ENCODE peak calls at places on chromosomes 11 and 22, in six cellular contexts. U is H9, Y is mesenchymal stem cell, D is trophoblast cell, R is H1, S is neuronal stem cell. M is an unnamed sample.

GRCh38 chr22:39173787-39174497 is 21.5 kb upstream of the CBX7 start:
- DNase-seq in Y (no peak), D (no peak), S (no peak), U (no peak), R (no peak), M (no peak)

GRCh38 chr11:24585192-24585591 is 88.3 kb downstream of the LUZP2 start:
- DNase-seq in R (no peak), D (no peak), S (no peak), Y (peak; percentile 3), U (no peak), M (peak; percentile 13)

GRCh38 chr11:44371706-44372105 is 61.8 kb upstream of the ALX4 start:
- DNase-seq in R (no peak), Y (no peak), S (no peak), D (no peak), U (no peak), M (no peak)

GRCh38 chr11:22221143-22221542 is 28.3 kb downstream of the ANO5 start:
- DNase-seq in U (no peak), D (no peak), S (no peak), Y (no peak), R (no peak), M (no peak)

GRCh38 chr11:85809881-85810280 is 1.1 kb downstream of the SYTL2 start:
- DNase-seq in U (peak; percentile 53), S (no peak), D (peak; percentile 56), Y (peak; percentile 15), R (peak; percentile 56), M (no peak)

GRCh38 chr11:72684236-72684912 is 10.2 kb upstream of the PDE2A start:
- DNase-seq in R (peak; percentile 63), S (no peak), U (peak; percentile 71), Y (peak; percentile 76), D (peak; percentile 89), M (peak; percentile 57)

GRCh38 chr11:70783356-70783755 is 385.0 kb downstream of the CTTN start:
- DNase-seq in R (no peak), S (no peak), U (no peak), D (no peak), Y (no peak), M (peak; percentile 4)

GRCh38 chr11:70504246-70505020 is 106.1 kb downstream of the CTTN start:
- DNase-seq in R (no peak), Y (no peak), S (no peak), D (no peak), U (no peak), M (no peak)

GRCh38 chr22:43889366-43890253 is 2.2 kb downstream of the PNPLA5 start:
- DNase-seq in Y (no peak), U (no peak), S (no peak), R (no peak), D (no peak), M (peak; percentile 46)

GRCh38 chr11:16813141-16813540 is 74.7 kb downstream of the C11orf58 start:
- DNase-seq in R (no peak), S (no peak), U (no peak), D (no peak), Y (no peak), M (no peak)

GRCh38 chr11:71914127-71914526 is 14.3 kb downstream of the XNDC1N start:
- DNase-seq in R (no peak), Y (no peak), D (no peak), U (no peak), S (no peak), M (peak; percentile 54)

GRCh38 chr11:3892156-3892555 is 36.7 kb downstream of the STIM1 start:
- DNase-seq in Y (no peak), R (no peak), U (no peak), S (no peak), D (no peak), M (no peak)
- H3K4me1 ChIP-seq in Y (peaks cover 6% of the 10 kb centered on the region), R (no peaks in the 10 kb centered on the region), U (no peaks in the 10 kb centered on the region), S (no peaks in the 10 kb centered on the region), D (peaks cover 5% of the 10 kb centered on the region), M (peaks cover 9% of the 10 kb centered on the region)

DNA sequence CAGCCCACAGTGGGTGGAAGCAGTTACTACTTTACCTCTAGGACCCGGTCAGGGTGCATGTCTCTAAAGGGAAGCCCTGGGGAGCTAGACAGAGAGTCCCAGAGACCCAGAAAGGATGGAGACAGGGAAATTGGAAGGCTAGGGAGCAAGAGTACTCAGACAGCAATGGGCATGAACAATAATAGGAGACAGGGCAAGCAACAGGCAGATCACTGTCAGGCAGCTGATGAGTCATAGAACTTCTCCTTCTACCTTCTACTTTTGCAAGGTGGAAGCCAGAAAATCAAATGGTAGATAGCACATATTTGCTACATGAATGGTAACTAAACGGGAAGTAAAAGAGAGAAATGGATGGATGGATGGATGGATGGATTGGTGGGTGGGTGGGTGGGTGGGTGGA is 19.6 kb downstream of the CD5 start:
- DNase-seq in Y (no peak), D (peak; percentile 13), S (no peak), R (no peak), U (no peak), M (no peak)
- H3K14ac ChIP-seq in Y (no peak overlapping the region), D (no peak overlapping the region), S (no peak overlapping the region), R (no peak overlapping the region), U (no peak overlapping the region), M (no peak overlapping the region)

GRCh38 chr11:12163181-12163841 is 52.9 kb downstream of the MICAL2 start:
- DNase-seq in D (peak; percentile 78), Y (peak; percentile 96), S (no peak), R (no peak), U (no peak), M (peak; percentile 82)

GRCh38 chr11:12167098-12167999 is 57.0 kb downstream of the MICAL2 start:
- DNase-seq in D (peak; percentile 96), U (no peak), R (no peak), Y (peak; percentile 94), S (no peak), M (peak; percentile 97)

GRCh38 chr11:12166299-12167092 is 56.1 kb downstream of the MICAL2 start:
- DNase-seq in S (no peak), R (no peak), D (peak; percentile 69), U (no peak), Y (no peak), M (no peak)

GRCh38 chr11:12164061-12165014 is 53.9 kb downstream of the MICAL2 start:
- DNase-seq in U (no peak), R (no peak), D (peak; percentile 37), S (no peak), Y (peak; percentile 95), M (peak; percentile 91)

GRCh38 chr11:12165237-12165875 is 55.0 kb downstream of the MICAL2 start:
- DNase-seq in Y (no peak), S (no peak), D (no peak), R (no peak), U (no peak), M (no peak)
- H3K4me1 ChIP-seq in Y (peaks cover 45% of the 10 kb centered on the region), S (no peaks in the 10 kb centered on the region), D (peaks cover 27% of the 10 kb centered on the region), R (no peaks in the 10 kb centered on the region), U (no peaks in the 10 kb centered on the region), M (peaks cover 40% of the 10 kb centered on the region)

GRCh38 chr11:13368041-13368446 is 90.5 kb downstream of the BMAL1 start:
- DNase-seq in R (no peak), Y (no peak), S (no peak), U (no peak), D (peak; percentile 84), M (peak; percentile 55)
- H3K14ac ChIP-seq in R (no peak overlapping the region), Y (no peak overlapping the region), S (no peak overlapping the region), U (no peak overlapping the region), D (peak overlapping the region; percentile 39), M (no peak overlapping the region)

DNA sequence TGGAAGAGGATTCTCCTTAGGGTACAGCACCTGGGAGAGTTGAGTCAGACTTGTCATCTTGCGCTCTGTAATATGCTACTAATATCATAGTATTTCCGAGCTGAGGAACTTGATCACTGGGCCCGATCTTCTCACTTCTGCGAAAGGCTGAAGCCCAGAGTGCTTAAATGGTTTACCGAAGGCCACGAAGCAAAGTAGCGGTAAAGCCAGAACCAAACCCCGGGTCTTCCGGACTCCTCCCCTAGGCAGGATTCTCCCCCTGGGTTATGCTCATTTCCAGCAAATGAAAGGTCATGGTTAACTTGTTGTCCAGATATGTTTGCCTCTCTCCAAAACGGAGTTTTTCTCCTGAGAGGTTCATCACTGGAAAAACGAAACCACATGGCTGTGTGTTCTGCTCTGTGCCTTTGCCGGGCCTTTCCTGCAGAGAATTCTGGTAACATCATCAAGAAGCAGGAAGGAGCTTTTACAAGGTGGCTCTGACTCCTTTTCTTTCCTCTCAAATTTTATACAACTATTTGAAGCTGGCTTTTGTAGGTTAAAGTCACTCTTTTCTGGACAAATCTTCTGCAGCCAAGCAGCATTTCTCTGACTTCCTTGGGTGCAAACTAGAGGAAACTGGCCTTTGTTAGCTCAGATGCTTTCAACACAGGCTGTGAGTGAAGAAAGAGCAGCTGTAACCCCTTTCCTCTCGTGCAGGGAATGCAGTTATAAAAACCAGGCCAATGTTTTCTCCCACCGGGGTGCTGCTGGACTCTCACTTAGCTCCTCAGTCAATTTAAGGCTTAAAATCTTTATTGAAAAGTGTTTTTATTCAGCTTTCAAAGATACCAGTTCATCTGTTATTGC is 35.5 kb downstream of the UBASH3B start:
- DNase-seq in S (no peak), U (no peak), Y (peak; percentile 77), R (no peak), D (no peak), M (peak; percentile 57)
- H3K4me1 ChIP-seq in S (peaks cover 11% of the 10 kb centered on the region), U (peaks cover 6% of the 10 kb centered on the region), Y (peaks cover 17% of the 10 kb centered on the region), R (peaks cover 20% of the 10 kb centered on the region), D (peaks cover 14% of the 10 kb centered on the region), M (peaks cover 17% of the 10 kb centered on the region)

GRCh38 chr11:15201586-15201985 is 86.9 kb downstream of the INSC start:
- DNase-seq in Y (no peak), S (no peak), R (no peak), U (no peak), D (peak; percentile 64), M (no peak)
- H3K14ac ChIP-seq in Y (no peak overlapping the region), S (no peak overlapping the region), R (no peak overlapping the region), U (no peak overlapping the region), D (no peak overlapping the region), M (no peak overlapping the region)

DNA sequence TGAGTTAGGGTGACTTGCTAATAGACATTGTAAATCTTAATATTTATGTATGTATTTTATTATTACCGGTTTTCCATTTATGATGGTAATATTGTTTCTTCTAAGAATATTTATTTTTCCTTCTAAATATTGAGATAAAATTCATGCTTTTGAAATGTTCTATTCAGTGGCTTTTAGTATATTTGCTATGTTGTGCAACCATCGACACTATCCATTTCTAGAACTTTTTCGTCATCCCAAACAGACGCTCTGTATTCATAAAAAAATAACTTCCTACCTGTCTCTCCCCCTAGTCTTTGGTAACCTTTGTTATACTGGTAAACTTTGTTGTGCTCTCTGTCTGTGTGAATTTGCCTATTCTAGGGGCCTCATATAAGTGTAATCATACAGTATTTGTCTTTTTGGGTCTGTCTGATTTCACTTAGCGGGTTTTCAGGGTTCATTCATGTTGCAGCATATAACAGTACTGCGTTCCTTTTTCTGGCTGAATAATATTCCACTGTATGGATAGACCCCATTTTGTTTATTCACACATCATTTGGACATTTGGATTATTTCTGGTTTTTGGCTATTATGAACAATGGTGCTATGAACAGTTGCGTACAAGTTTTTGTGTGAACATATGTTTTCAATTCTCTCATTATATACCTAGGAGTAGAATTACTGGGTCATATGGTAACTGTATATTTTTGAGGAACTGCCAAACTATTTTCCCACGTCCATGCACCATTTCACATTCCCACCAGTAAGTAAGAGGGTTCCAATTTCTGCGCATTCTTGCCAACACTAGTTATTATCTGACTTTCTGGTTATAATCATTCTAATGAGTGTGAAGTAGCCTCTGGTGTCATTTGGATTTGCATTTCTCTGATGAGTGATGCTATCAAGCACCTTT is 15.9 kb downstream of the NEAT1 start:
- DNase-seq in Y (peak; percentile 68), R (no peak), S (no peak), D (peak; percentile 28), U (no peak), M (peak; percentile 40)
- H3K4me1 ChIP-seq in Y (peaks cover 29% of the 10 kb centered on the region), R (no peaks in the 10 kb centered on the region), S (peaks cover 3% of the 10 kb centered on the region), D (peaks cover 12% of the 10 kb centered on the region), U (no peaks in the 10 kb centered on the region), M (peaks cover 2% of the 10 kb centered on the region)

M was measured in IMR-90.